ENCODE peak calls at places on chromosomes 6 and 20, in six cellular contexts. Q is spleen, X is HCT116, P is sigmoid colon, O is K562, I is stomach. W is an unnamed sample.
A peak's percentile ranks its signal among the peaks of the same experiment; 100 is the strongest.

GRCh38 chr6:68069921-68070709 is 565.0 kb upstream of the ADGRB3 start:
- DNase-seq in P (no peak), Q (no peak), X (no peak), I (no peak), O (no peak), W (no peak)

GRCh38 chr20:24590193-24590982 is 121.0 kb downstream of the SYNDIG1 start:
- DNase-seq in Q (no peak), O (no peak), X (no peak), I (no peak), P (no peak), W (no peak)

GRCh38 chr20:23269954-23270353 is 80.6 kb upstream of the NXT1 start:
- DNase-seq in I (no peak), P (no peak), X (no peak), O (no peak), Q (peak; percentile 35), W (no peak)

GRCh38 chr20:45095753-45096371 is 5.1 kb downstream of the KCNS1 start:
- DNase-seq in P (no peak), X (peak; percentile 41), Q (no peak), I (peak; percentile 50), O (peak; percentile 63), W (peak; percentile 21)

GRCh38 chr20:4811661-4812181 is 90.0 kb downstream of the PRND start:
- DNase-seq in P (peak; percentile 84), I (peak; percentile 67), Q (peak; percentile 95), O (no peak), X (no peak), W (no peak)

GRCh38 chr6:139406577-139407343 is 32.3 kb upstream of the CITED2 start:
- DNase-seq in Q (no peak), X (no peak), O (no peak), P (no peak), I (no peak), W (no peak)

GRCh38 chr6:27078734-27079357 is 168.7 kb upstream of the PRSS16 start:
- DNase-seq in Q (no peak), X (peak; percentile 52), O (peak; percentile 54), I (peak; percentile 31), P (no peak), W (no peak)

GRCh38 chr20:58420798-58421496 is 31.9 kb downstream of the VAPB start:
- DNase-seq in P (no peak), X (peak; percentile 3), I (no peak), Q (no peak), O (peak; percentile 18), W (no peak)

GRCh38 chr20:10578607-10579006 is 95.2 kb downstream of the JAG1 start:
- DNase-seq in O (no peak), Q (no peak), I (no peak), X (peak; percentile 64), P (no peak), W (no peak)

DNA sequence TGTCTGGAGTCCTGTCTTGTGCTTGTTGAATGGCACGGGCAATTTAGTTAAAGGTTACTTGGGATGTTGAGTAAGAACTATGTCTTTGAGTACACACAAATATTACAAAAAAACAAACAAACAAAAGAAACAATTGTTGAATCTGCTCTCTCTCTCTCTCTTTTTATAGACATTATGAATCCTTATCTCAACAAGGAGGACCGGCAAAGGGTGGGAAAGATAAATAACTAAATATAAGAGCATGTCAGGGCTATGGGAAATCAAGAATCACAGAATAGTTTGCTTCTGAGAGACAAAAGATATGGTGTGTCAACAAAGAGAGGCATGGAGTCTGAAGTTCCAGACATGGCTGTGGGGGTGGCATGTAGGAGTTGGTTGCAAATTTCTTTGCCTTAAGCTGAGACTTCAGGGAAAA is 608.6 kb downstream of the UTRN start:
- DNase-seq in P (no peak), I (no peak), X (no peak), Q (no peak), O (no peak), W (no peak)
- TF ChIP-seq POLR2AphosphoS5 in P (no peak), I (no peak), X (no peak), Q (no peak), O (no peak), W (no peak)

DNA sequence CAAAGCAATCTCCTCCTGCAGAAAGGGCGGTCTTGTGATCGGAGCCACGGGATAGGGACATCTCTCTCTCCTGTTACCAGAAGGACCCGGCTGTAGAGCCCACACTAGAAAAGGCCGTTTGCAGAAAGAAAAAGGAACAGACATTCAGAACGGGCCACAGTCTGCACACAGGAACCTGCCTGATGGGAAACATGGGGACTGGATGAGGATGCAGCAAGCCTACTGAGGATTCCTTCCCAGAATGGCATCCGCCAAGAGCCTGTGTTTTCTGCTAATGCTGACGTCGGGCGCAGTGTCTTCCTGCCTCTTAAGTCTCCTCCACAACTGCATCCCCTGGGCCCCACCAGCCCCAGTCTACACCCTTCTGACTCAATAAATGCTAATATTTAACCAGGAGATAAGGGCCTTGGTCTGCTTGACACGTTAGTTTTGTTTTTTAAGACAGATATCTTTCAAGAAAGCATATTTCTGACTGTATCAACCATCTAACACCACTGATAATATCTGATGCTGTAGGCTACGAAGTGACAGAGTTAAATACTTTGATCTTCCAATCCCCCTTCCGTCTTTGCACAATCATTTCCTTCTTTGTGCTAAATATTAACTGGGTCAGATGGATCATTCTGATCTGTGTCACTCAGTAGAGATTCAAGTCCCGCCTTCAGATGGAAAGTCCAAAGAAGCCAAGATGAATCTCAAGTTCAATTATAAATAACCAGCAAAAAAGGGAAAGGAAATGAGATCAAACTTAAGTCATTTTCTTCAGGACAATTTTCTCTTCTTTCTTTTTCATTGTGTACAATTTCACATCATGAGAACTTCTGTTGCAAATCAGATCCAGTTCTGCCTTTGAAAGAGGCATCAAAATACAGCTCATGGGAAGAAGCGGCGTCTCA is 20.7 kb downstream of the FAM50B start:
- DNase-seq in O (no peak), P (no peak), Q (no peak), I (peak; percentile 65), X (no peak), W (no peak)
- TF ChIP-seq POLR2A in O (no peak), P (no peak), Q (no peak), I (no peak), X (no peak), W (no peak)

GRCh38 chr6:78810698-78811097 is 56.7 kb upstream of the IRAK1BP1 start:
- DNase-seq in P (no peak), X (no peak), I (no peak), Q (no peak), O (no peak), W (peak; percentile 70)
- TF ChIP-seq POLR2AphosphoS5 in P (no peak), X (no peak), I (no peak), Q (no peak), O (no peak), W (no peak)

DNA sequence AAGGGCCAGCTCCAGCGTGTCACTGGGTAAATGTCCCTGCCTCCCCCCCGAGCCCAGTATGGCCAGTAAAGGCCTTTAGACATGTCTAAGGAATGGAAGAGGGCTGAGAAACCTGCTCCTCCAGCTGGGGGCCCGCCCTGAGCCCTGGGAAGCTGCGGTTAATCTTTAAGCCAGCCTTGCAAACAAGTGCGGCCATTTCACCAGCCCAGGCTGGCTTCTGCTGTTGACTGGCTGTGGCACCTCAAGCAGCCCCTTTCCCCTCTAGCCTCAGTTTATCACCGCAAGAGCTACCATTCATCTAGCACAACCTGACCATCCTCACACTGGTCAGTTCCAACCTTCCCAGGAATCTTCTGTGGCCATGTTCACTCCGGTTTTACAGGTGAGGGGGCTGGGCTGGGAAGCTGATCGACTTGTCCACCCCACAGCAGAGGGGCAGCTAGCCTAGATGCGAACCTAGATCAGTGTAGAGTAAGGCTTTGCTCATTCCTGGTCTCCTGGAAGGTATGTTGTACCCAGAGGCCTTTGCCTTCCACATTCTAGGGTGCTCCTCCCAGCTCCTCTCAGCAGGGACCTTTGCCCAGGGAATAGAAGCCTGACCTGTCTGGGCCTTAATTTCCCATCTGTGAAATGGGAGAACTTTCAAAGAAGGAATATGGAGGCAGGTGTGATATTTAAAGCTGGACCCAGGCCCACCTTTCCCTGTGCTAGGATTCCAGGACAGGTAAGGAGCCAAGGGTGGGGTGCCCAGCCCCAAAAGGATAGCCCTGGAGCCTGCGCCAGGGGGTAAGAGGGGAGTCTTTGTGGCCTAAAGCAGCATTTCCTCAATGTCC is 1.2 kb upstream of the SRC start:
- DNase-seq in O (no peak), X (no peak), I (peak; percentile 87), Q (peak; percentile 55), P (peak; percentile 65), W (no peak)
- TF ChIP-seq POLR2A in O (no peak), X (no peak), I (no peak), Q (no peak), P (no peak), W (no peak)

DNA sequence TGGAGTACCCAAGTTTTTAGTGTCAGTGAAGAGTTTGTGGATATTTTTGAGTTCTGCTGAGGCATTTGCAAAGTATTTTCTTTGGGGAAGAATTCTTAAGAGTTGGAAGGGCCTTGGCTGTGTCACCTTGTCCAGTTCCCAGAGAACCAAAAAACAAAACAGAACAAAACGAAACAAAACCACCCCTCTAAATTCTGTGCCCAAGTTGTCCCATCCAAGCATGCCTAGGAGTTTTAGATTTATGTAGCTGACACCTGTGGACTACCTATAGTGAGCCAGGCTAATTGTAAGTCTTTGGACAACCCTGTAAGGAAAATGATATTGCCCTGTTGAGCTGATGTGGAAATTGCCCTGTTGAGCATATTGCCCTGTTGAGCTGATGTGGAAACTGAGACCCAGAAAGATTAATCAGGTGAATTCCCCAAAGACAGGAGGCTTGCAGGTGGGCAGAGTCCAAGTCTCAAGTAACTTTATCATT is 1.0 kb upstream of the ECI2 start:
- DNase-seq in X (no peak), Q (no peak), I (no peak), O (no peak), P (no peak), W (no peak)
- TF ChIP-seq POLR2AphosphoS5 in X (no peak), Q (no peak), I (no peak), O (no peak), P (no peak), W (no peak)

GRCh38 chr6:116100419-116101297 is at the start of gene NT5DC1:
- DNase-seq in O (peak; percentile 88), Q (peak; percentile 97), P (peak; percentile 88), I (peak; percentile 88), X (peak; percentile 62), W (peak; percentile 73)
- TF ChIP-seq POLR2A in O (peak; percentile 89), Q (peak; percentile 40), P (peak; percentile 27), I (no peak), X (peak; percentile 83), W (no peak)

GRCh38 chr6:110064744-110065524 is 86.8 kb downstream of the GPR6 start:
- DNase-seq in I (no peak), Q (no peak), X (no peak), O (no peak), P (no peak), W (no peak)

GRCh38 chr6:110068592-110068967 is 90.5 kb downstream of the GPR6 start:
- DNase-seq in X (no peak), P (no peak), Q (no peak), O (no peak), I (no peak), W (no peak)

GRCh38 chr6:110067837-110068591 is 89.9 kb downstream of the GPR6 start:
- DNase-seq in P (no peak), I (no peak), X (no peak), O (no peak), Q (no peak), W (no peak)

GRCh38 chr6:110066091-110066490 is 88.0 kb downstream of the GPR6 start:
- DNase-seq in Q (no peak), O (no peak), X (no peak), P (no peak), I (no peak), W (no peak)

DNA sequence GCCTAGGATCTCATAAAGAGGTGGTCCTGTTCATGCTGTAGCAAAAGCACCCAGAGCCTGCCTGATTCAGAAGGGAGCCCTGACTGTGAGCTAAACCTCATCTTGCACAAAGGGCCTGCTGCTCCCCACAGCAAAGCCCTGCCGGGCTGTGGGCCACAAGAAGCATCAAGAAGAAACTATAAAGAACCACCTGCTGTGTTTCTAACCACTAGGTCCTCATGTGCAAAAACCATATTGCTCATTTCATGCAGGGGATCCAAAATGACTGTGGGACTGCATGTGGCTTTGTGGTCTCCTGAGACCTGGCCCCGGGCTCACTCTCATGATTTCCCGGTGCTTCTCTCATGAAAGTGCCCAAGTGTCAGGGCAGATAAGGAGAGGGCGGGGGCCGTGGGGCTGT is 85.8 kb downstream of the GPR6 start:
- DNase-seq in P (no peak), I (no peak), O (no peak), X (no peak), Q (no peak), W (no peak)
- TF ChIP-seq POLR2AphosphoS5 in P (no peak), I (no peak), O (no peak), X (no peak), Q (no peak), W (no peak)